ENCODE peak calls at places on chromosomes 1 and 21, in five cellular contexts. X is Daoy, E is A549, S is retinal pigment epithelial cell, B is fibroblast of the aortic adventitia. H is an unnamed sample.

GRCh38 chr1:102879439-102879993 is 228.8 kb downstream of the COL11A1 start:
- DNase-seq in X (no peak), S (peak), E (peak), B (peak), H (no peak)

GRCh38 chr1:16168622-16169021 is 12.8 kb upstream of the EPHA2 start:
- DNase-seq in B (no peak), X (no peak), E (no peak), S (no peak), H (peak)

GRCh38 chr1:202405928-202406327 is 57.4 kb downstream of the PPP1R12B start:
- DNase-seq in E (no peak), B (no peak), X (no peak), S (no peak), H (no peak)

GRCh38 chr1:109739738-109740614 is 862 bp downstream of the GSTM3 start:
- DNase-seq in E (peak), S (no peak), X (peak), B (peak), H (no peak)

GRCh38 chr1:27726173-27726793 is 522 bp downstream of the FAM76A start:
- DNase-seq in S (peak), B (peak), E (peak), X (peak), H (peak)

GRCh38 chr1:39592069-39592468 is 15.5 kb upstream of the PABPC4 start:
- DNase-seq in S (no peak), E (no peak), X (no peak), B (no peak), H (no peak)

GRCh38 chr21:43692949-43693348 is 26.0 kb upstream of the PDXK start:
- DNase-seq in E (no peak), X (no peak), S (no peak), B (no peak), H (no peak)

GRCh38 chr1:24556414-24556795 is 518 bp downstream of the NCMAP start:
- DNase-seq in X (no peak), E (no peak), B (no peak), S (no peak), H (no peak)

GRCh38 chr1:68516066-68516465 is 19.2 kb upstream of the DEPDC1 start:
- DNase-seq in B (peak), X (no peak), S (no peak), E (no peak), H (no peak)

H was measured in NAMALWA.